ENCODE peak calls at places on chromosomes 2 and 18, in five cellular contexts. One of them, this sample, is unnamed.
A peak's percentile ranks its signal among the peaks of the same experiment; 100 is the strongest.

GRCh38 chr2:39264733-39265132 is 21.0 kb upstream of the CDKL4 start:
- DNase-seq in WTC11: no peak
- DNase-seq in K562: no peak
- DNase-seq in GM12878: no peak
- DNase-seq in HepG2: no peak
- DNase-seq in this sample: no peak

GRCh38 chr2:226199555-226199954 is 600.1 kb downstream of the IRS1 start:
- DNase-seq in WTC11: no peak
- DNase-seq in K562: no peak
- DNase-seq in GM12878: no peak
- DNase-seq in HepG2: no peak
- DNase-seq in this sample: no peak

GRCh38 chr18:48441405-48441881 is 32.3 kb upstream of the ZBTB7C start:
- DNase-seq in WTC11: no peak
- DNase-seq in K562: no peak
- DNase-seq in GM12878: no peak
- DNase-seq in HepG2: no peak
- DNase-seq in this sample: no peak

GRCh38 chr2:229454934-229455631 is 184.0 kb upstream of the PID1 start:
- DNase-seq in WTC11: no peak
- DNase-seq in K562: no peak
- DNase-seq in GM12878: no peak
- DNase-seq in HepG2: no peak
- DNase-seq in this sample: no peak

GRCh38 chr18:62759704-62760402 is 44.5 kb downstream of the PHLPP1 start:
- DNase-seq in WTC11: no peak
- DNase-seq in K562: no peak
- DNase-seq in GM12878: no peak
- DNase-seq in HepG2: no peak
- DNase-seq in this sample: no peak

GRCh38 chr2:16643099-16643498 is 22.5 kb downstream of the CYRIA start:
- DNase-seq in WTC11: no peak
- DNase-seq in K562: no peak
- DNase-seq in GM12878: no peak
- DNase-seq in HepG2: no peak
- DNase-seq in this sample: no peak

GRCh38 chr2:104240984-104241383 is 612.9 kb upstream of the POU3F3 start:
- DNase-seq in WTC11: no peak
- DNase-seq in K562: no peak
- DNase-seq in GM12878: no peak
- DNase-seq in HepG2: no peak
- DNase-seq in this sample: no peak

GRCh38 chr2:54176577-54176976 is 61.2 kb downstream of the ACYP2 start:
- DNase-seq in WTC11: peak; percentile 64
- DNase-seq in K562: no peak
- DNase-seq in GM12878: no peak
- DNase-seq in HepG2: peak; percentile 85
- DNase-seq in this sample: peak; percentile 13

GRCh38 chr2:137689549-137689948 is 274.7 kb upstream of the HNMT start:
- DNase-seq in WTC11: no peak
- DNase-seq in K562: no peak
- DNase-seq in GM12878: no peak
- DNase-seq in HepG2: no peak
- DNase-seq in this sample: no peak

GRCh38 chr2:33426666-33427231 is 49.7 kb upstream of the RASGRP3 start:
- DNase-seq in WTC11: no peak
- DNase-seq in K562: peak; percentile 13
- DNase-seq in GM12878: no peak
- DNase-seq in HepG2: peak; percentile 23
- DNase-seq in this sample: no peak

GRCh38 chr2:1759611-1759930 is 15.3 kb upstream of the PXDN start:
- DNase-seq in WTC11: no peak
- DNase-seq in K562: no peak
- DNase-seq in GM12878: no peak
- DNase-seq in HepG2: no peak
- DNase-seq in this sample: no peak

GRCh38 chr2:25559148-25559547 is 114.2 kb downstream of the DTNB start:
- DNase-seq in WTC11: no peak
- DNase-seq in K562: no peak
- DNase-seq in GM12878: no peak
- DNase-seq in HepG2: no peak
- DNase-seq in this sample: no peak

GRCh38 chr2:25552343-25552742 is 121.0 kb downstream of the DTNB start:
- DNase-seq in WTC11: no peak
- DNase-seq in K562: no peak
- DNase-seq in GM12878: no peak
- DNase-seq in HepG2: no peak
- DNase-seq in this sample: no peak

GRCh38 chr2:25561136-25561850 is 112.1 kb downstream of the DTNB start:
- DNase-seq in WTC11: no peak
- DNase-seq in K562: no peak
- DNase-seq in GM12878: no peak
- DNase-seq in HepG2: no peak
- DNase-seq in this sample: no peak

GRCh38 chr2:25558262-25558661 is 115.1 kb downstream of the DTNB start:
- DNase-seq in WTC11: no peak
- DNase-seq in K562: no peak
- DNase-seq in GM12878: peak; percentile 75
- DNase-seq in HepG2: no peak
- DNase-seq in this sample: no peak

DNA sequence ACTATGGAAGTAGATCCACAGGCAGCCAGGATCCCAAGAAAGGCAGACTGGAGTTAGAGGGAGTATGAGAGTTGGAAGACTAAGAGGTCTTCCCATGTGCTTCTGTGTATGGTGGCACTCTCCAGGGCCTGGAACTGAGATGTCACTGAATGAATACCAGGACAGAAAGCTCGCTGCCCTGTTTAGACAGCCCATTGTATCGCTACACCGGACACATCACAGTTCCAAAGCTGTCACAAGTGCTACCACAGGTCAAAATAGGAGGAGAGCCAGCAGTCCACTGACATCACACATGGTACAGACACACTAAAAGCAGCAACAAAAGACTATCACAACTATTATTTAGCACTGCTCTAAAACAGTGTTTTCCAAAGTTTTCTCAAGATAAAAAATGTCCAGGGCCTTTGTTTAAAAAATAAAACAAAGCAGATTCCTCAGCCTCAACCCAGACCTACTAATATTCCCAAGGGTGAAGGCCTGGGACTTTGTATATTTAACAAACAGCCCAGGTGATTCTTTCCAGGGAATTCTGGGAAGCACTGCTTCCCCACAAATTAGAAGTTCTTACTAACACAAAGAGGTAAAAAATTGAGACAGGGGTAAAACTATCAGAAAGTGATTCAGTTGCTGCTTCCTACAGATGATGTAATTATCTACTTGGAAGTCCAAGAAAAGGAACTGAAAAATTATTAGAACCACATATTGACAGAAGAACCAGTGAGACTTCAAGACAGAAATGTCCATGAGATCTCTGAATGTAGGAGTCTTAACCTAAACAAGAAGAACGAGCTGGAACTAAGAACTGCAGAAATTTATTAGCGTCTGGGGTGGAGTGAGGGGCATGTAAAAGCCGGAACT is 116.0 kb downstream of the DTNB start:
- DNase-seq in WTC11: no peak
- DNase-seq in K562: no peak
- DNase-seq in GM12878: peak; percentile 34
- DNase-seq in HepG2: no peak
- DNase-seq in this sample: no peak
- TF ChIP-seq ATF3 in WTC11: no peak
- TF ChIP-seq ATF3 in K562: no peak
- TF ChIP-seq ATF3 in GM12878: no peak
- TF ChIP-seq ATF3 in HepG2: no peak
- TF ChIP-seq ATF3 in this sample: no peak

GRCh38 chr2:167462379-167462778 is 574.1 kb downstream of the XIRP2 start:
- DNase-seq in WTC11: no peak
- DNase-seq in K562: no peak
- DNase-seq in GM12878: no peak
- DNase-seq in HepG2: no peak
- DNase-seq in this sample: no peak
- TF ChIP-seq ATF3 in WTC11: no peak
- TF ChIP-seq ATF3 in K562: no peak
- TF ChIP-seq ATF3 in GM12878: no peak
- TF ChIP-seq ATF3 in HepG2: no peak
- TF ChIP-seq ATF3 in this sample: no peak

DNA sequence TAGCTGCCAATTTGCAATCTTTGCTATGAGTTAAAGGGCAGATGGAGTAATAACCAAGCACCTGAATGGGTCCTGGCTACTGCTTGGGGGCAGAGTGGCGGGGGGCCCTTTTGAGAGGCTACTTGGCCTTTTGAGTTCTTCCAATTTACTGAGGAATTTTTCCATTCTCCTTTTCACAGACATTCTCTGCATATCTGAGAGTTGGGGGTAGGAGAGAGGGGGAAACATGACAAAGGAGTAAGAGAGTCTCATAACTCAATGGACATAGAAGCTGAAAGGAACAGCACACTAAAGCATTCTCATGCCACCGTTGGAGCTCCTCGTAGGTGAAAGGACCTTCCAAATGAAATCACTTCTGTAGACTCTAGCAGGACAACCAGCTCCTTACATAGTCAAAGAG is 16.1 kb downstream of the LGALSL start:
- DNase-seq in WTC11: no peak
- DNase-seq in K562: no peak
- DNase-seq in GM12878: no peak
- DNase-seq in HepG2: no peak
- DNase-seq in this sample: no peak
- TF ChIP-seq ATF3 in WTC11: no peak
- TF ChIP-seq ATF3 in K562: no peak
- TF ChIP-seq ATF3 in GM12878: no peak
- TF ChIP-seq ATF3 in HepG2: no peak
- TF ChIP-seq ATF3 in this sample: no peak

GRCh38 chr18:59270689-59271257 is 2.5 kb downstream of the RAX start:
- DNase-seq in WTC11: no peak
- DNase-seq in K562: no peak
- DNase-seq in GM12878: no peak
- DNase-seq in HepG2: no peak
- DNase-seq in this sample: no peak

GRCh38 chr18:59267511-59268126 is 5.6 kb downstream of the RAX start:
- DNase-seq in WTC11: peak; percentile 53
- DNase-seq in K562: no peak
- DNase-seq in GM12878: no peak
- DNase-seq in HepG2: no peak
- DNase-seq in this sample: no peak

GRCh38 chr18:59268127-59268721 is 5.0 kb downstream of the RAX start:
- DNase-seq in WTC11: no peak
- DNase-seq in K562: no peak
- DNase-seq in GM12878: no peak
- DNase-seq in HepG2: no peak
- DNase-seq in this sample: no peak

GRCh38 chr18:59269563-59270214 is 3.6 kb downstream of the RAX start:
- DNase-seq in WTC11: no peak
- DNase-seq in K562: no peak
- DNase-seq in GM12878: no peak
- DNase-seq in HepG2: no peak
- DNase-seq in this sample: no peak

GRCh38 chr18:59268722-59269562 is 4.3 kb downstream of the RAX start:
- DNase-seq in WTC11: peak; percentile 84
- DNase-seq in K562: peak; percentile 37
- DNase-seq in GM12878: no peak
- DNase-seq in HepG2: peak; percentile 13
- DNase-seq in this sample: no peak
- TF ChIP-seq ATF3 in WTC11: no peak
- TF ChIP-seq ATF3 in K562: no peak
- TF ChIP-seq ATF3 in GM12878: no peak
- TF ChIP-seq ATF3 in HepG2: no peak
- TF ChIP-seq ATF3 in this sample: no peak

GRCh38 chr2:205511666-205512065 is 170.6 kb upstream of the NRP2 start:
- DNase-seq in WTC11: no peak
- DNase-seq in K562: no peak
- DNase-seq in GM12878: no peak
- DNase-seq in HepG2: no peak
- DNase-seq in this sample: no peak
- TF ChIP-seq ATF3 in WTC11: no peak
- TF ChIP-seq ATF3 in K562: no peak
- TF ChIP-seq ATF3 in GM12878: no peak
- TF ChIP-seq ATF3 in HepG2: no peak
- TF ChIP-seq ATF3 in this sample: no peak

DNA sequence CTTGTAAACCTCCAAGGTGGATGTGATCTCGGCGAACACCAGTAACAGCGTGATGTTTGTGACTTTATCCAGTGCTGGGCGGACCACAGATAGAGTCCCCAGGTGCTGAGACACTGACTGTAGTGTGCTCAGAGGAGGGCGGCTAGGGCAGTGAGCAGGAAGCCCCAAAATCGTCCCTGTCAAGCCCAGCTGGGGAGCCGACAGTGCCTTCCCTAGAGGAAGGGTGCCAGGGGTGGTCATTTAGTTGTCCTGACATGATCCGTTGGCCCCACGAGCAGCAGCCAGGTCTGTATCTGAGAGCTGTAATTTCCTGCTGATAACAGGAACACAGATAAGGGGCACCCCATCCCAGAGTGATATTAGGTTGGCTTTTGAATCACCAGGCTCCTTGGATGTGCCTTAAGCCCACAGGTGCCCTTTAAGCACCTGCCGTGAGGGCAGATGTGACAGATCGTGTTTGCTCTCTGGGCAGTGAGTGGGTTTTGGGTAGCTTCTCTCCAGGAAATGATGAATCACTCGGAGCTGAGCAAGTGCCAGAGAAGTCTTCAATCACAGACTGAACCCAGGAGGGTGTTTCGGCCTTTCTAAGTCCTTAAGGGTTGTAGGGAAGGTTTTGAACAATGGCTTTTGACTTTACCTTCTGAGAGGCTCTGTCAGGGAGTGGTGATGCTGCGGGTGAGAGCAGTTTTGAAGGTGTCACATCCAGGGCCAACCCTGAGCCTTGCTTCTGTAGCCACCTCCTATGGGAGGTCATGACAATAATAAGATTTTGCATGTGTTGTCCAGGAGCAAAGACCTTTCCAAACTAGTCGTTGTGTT is 7.7 kb downstream of the LPIN1 start:
- DNase-seq in WTC11: no peak
- DNase-seq in K562: no peak
- DNase-seq in GM12878: peak; percentile 48
- DNase-seq in HepG2: no peak
- DNase-seq in this sample: no peak
- TF ChIP-seq ATF3 in WTC11: no peak
- TF ChIP-seq ATF3 in K562: no peak
- TF ChIP-seq ATF3 in GM12878: no peak
- TF ChIP-seq ATF3 in HepG2: no peak
- TF ChIP-seq ATF3 in this sample: no peak